ENCODE peak calls at places on chromosome 7, in four cellular contexts. S is aorta, V is tibial nerve, B is small intestine. J is an unnamed sample.

GRCh38 chr7:90483236-90483635 is 13.8 kb downstream of the PTTG1IP2 start:
- DNase-seq in S (no peak), B (no peak), V (no peak), J (no peak)

GRCh38 chr7:69912846-69913245 is 314.6 kb downstream of the AUTS2 start:
- DNase-seq in S (no peak), B (no peak), V (no peak), J (peak; percentile 60)

GRCh38 chr7:108358553-108358952 is 97.7 kb downstream of the NRCAM start:
- DNase-seq in V (no peak), S (no peak), B (peak; percentile 62), J (peak; percentile 70)

GRCh38 chr7:112238852-112239610 is 32.5 kb downstream of the ZNF277 start:
- DNase-seq in B (no peak), S (no peak), V (no peak), J (no peak)

GRCh38 chr7:3034591-3035150 is 9.0 kb downstream of the CARD11 start:
- DNase-seq in V (no peak), B (no peak), S (peak; percentile 42), J (no peak)

GRCh38 chr7:152462995-152463713 is 27.4 kb upstream of the KMT2C start:
- DNase-seq in S (no peak), B (no peak), V (no peak), J (peak; percentile 77)

GRCh38 chr7:113790025-113790424 is 128.8 kb downstream of the PPP1R3A start:
- DNase-seq in B (no peak), S (no peak), V (no peak), J (no peak)

GRCh38 chr7:27199820-27200760 is at the start of gene HOXA13:
- DNase-seq in B (no peak), S (peak; percentile 75), V (no peak), J (no peak)

GRCh38 chr7:17103984-17104383 is 194.5 kb upstream of the AHR start:
- DNase-seq in V (no peak), S (no peak), B (no peak), J (no peak)

GRCh38 chr7:30136339-30136738 is 1.6 kb downstream of the MTURN start:
- DNase-seq in B (no peak), S (no peak), V (no peak), J (no peak)

GRCh38 chr7:92988051-92988450 is 129.7 kb downstream of the SAMD9 start:
- DNase-seq in S (no peak), V (peak; percentile 7), B (peak; percentile 28), J (peak; percentile 59)

GRCh38 chr7:7764515-7765138 is 46.2 kb upstream of the RPA3 start:
- DNase-seq in S (no peak), B (peak; percentile 17), V (no peak), J (no peak)

GRCh38 chr7:155467846-155468821 is 10.2 kb downstream of the EN2 start:
- DNase-seq in S (peak; percentile 74), V (no peak), B (no peak), J (no peak)

GRCh38 chr7:155469311-155470185 is 11.6 kb downstream of the EN2 start:
- DNase-seq in S (no peak), V (no peak), B (no peak), J (no peak)

GRCh38 chr7:155471728-155472127 is 13.8 kb downstream of the EN2 start:
- DNase-seq in B (no peak), V (no peak), S (no peak), J (no peak)

GRCh38 chr7:155470686-155471638 is 13.0 kb downstream of the EN2 start:
- DNase-seq in S (no peak), V (no peak), B (no peak), J (no peak)

DNA sequence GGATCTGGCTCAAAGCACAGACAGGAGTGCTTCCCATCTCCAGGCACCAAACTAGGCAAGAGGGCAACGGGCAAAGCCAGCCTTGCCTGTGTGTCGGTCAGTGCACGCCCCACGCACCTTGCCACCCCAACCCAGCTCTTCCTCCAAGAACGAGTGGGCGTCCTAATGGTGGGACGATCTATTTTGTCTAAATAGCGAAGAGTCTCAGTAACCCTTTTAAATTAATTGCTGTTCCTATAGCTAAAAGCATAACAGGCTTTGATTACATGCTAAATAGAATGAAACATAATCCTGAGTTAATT is 12.2 kb downstream of the EN2 start:
- DNase-seq in S (no peak), V (no peak), B (no peak), J (no peak)
- H3K27me3 ChIP-seq in S (no peaks in the 10 kb centered on the region), V (peaks cover 96% of the 10 kb centered on the region), B (peaks cover 79% of the 10 kb centered on the region), J (peaks cover 88% of the 10 kb centered on the region)

DNA sequence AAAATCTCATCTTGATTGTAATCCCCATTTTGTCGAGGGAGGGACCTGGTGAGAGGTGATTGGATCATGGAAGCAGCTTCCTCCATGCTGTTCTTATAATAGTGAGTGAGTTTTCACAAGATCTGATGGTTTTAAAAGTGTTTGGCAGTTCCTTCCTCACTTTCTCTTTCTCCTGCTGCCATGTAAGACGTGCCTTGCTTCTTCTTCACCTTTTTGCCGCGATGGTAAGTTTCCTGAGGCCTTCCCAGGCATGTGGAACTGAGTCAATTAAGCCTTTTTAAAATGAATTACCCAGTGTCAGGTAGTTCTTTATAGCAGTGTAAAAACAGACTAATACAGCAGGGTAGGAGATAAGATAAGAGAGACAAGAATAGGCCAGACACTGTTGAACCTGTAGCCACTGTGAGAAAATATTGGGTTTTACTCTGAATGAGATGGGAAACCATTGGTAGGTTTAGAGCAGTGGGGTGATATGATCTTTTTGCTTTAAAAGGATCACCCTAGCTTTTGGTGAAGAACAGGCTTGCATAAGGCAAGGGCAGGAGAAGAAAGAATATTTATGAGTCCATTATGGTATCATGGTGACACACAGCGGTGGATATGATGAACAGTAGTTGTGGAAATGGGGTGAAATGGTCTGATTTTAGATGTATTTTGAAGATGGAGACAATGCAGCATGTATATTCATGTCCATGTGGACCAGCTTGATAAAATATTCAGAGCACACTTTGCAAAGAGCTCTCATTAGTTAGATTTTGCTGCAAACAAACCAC is 11.5 kb downstream of the OR6B1 start:
- DNase-seq in S (no peak), B (no peak), V (no peak), J (peak; percentile 31)
- H3K27me3 ChIP-seq in S (no peaks in the 10 kb centered on the region), B (no peaks in the 10 kb centered on the region), V (no peaks in the 10 kb centered on the region), J (peaks cover 3% of the 10 kb centered on the region)

DNA sequence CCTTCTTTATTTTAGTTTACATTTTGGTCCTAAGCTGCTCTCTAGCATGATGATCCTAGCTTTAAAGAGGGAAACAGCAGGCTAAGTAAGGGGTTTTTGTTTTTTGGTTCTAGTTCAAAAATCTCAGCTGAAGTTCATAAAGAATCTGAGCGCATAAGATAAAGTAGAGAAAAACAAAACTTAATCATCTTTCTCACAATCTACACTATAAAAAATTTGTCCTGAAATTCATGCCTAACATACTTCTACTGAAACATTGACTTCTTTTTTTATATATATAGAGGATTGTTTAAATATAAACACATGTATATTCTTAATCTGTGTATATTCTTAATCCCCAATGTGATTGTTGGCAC is 6.9 kb upstream of the IGF2BP3 start:
- DNase-seq in S (no peak), B (no peak), V (no peak), J (no peak)
- H3K27me3 ChIP-seq in S (no peaks in the 10 kb centered on the region), B (peaks cover 23% of the 10 kb centered on the region), V (peaks cover 86% of the 10 kb centered on the region), J (peaks cover 54% of the 10 kb centered on the region)

GRCh38 chr7:156003220-156004162 is 191.2 kb upstream of the SHH start:
- DNase-seq in S (peak; percentile 58), B (no peak), V (no peak), J (no peak)

GRCh38 chr7:156000601-156001396 is 188.5 kb upstream of the SHH start:
- DNase-seq in V (no peak), B (no peak), S (peak; percentile 71), J (no peak)

GRCh38 chr7:155999631-156000489 is 187.6 kb upstream of the SHH start:
- DNase-seq in V (no peak), S (peak; percentile 63), B (no peak), J (no peak)

GRCh38 chr7:156002362-156003001 is 190.2 kb upstream of the SHH start:
- DNase-seq in S (peak; percentile 51), V (no peak), B (peak; percentile 17), J (no peak)

DNA sequence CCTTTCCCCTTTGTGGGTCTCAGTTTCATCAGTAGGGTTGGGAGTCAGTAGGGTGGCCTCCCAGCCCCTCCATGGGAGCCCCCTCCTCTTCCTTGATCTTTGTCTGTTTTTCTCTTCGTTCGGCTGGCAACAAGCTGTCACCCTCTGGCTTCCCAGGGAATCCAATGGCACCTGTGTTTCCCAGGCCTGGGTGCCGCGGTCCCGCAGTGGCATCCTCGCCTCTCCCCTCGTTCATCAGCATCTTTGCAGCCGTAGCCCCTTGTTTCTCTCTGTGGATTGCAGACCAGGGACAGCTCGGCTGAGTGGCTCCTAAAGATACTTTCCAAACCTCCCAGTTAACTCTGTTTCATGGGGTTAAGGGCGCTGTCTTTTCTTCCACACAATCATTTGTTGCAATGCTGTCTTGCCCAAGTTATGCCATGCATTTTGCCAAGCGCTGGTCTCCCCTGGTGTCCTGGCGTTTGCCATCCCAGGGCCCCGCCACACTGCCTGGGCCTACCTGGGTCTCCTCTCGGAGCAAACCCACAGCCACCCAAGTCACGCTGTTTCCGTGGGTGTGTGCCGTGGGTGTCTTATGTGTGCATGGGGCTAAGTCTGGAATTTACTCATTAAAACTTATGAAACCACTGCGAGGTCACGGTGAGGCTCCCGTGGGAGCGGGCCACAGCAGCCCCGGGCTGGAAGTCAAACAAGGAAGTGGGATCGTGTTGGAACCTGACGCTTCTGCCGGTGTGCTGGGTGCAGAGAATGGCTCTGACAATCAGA is 189.4 kb upstream of the SHH start:
- DNase-seq in V (no peak), S (peak; percentile 60), B (no peak), J (no peak)
- H3K27me3 ChIP-seq in V (no peaks in the 10 kb centered on the region), S (no peaks in the 10 kb centered on the region), B (no peaks in the 10 kb centered on the region), J (no peaks in the 10 kb centered on the region)

DNA sequence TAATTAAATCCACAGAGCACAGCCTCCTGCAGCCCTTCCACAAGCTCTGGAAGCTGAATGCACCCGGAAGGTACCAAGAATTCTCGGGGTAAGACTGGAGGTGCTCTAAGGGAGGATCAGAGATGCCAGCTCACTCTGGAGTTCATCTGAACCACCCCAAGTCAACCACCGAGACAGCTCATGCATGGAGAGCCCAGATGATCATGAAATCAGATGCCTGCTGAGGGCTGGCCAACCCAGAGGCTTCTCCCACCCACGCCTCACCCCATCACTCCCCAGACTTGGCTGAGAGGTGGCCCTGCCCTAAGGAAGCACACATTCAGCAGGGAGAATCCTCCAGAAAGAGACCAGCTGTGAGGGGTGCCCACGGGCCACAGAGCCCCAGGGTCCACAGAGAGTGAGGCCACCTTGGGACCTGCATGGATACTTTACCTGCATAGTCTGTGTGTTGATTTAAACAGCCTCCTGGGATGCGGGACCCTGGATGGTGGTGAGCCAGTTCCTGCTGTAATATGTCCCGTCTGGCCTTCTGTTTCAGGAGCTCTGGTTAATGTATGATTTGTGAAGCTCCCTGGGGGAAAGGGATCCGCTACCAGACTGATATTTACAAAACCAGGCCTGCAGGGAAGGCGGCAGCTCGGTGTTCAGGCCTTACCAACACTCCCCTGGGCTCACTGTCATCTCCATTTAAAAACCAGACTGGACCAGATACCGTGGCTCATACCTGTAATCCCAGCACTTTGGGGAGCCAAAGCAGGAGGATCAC is 64.9 kb downstream of the INSIG1 start:
- DNase-seq in B (no peak), V (no peak), S (peak; percentile 37), J (no peak)
- H3K27me3 ChIP-seq in B (peaks cover 9% of the 10 kb centered on the region), V (peaks cover 78% of the 10 kb centered on the region), S (no peaks in the 10 kb centered on the region), J (peaks cover 80% of the 10 kb centered on the region)